ENCODE peak calls at places on chromosome 19, in seven cellular contexts. I is IMR-90; V is osteoblast; L is neural progenitor cell; Z is ascending aorta; G is CD8-positive, alpha-beta T cell; T is psoas muscle. U is an unnamed sample.
A peak's percentile ranks its signal among the peaks of the same experiment; 100 is the strongest.

GRCh38 chr19:10517361-10517759 is at the start of gene S1PR5:
- DNase-seq in V (peak; percentile 89), G (no peak), T (no peak), I (no peak), Z (no peak), L (peak; percentile 54), U (no peak)

GRCh38 chr19:39834287-39834841 is 402 bp upstream of the DYRK1B start:
- DNase-seq in I (no peak), G (no peak), V (peak; percentile 48), L (no peak), Z (no peak), T (no peak), U (no peak)

GRCh38 chr19:32483574-32483973 is 78.0 kb downstream of the DPY19L3 start:
- DNase-seq in G (no peak), Z (no peak), T (no peak), L (no peak), V (no peak), I (no peak), U (no peak)

GRCh38 chr19:6802336-6803035 is 30.0 kb downstream of the VAV1 start:
- DNase-seq in T (peak; percentile 50), I (no peak), G (peak; percentile 80), L (peak; percentile 7), Z (peak; percentile 28), V (no peak), U (no peak)

GRCh38 chr19:13051581-13052165 is 51.0 kb downstream of the LYL1 start:
- DNase-seq in G (no peak), I (peak; percentile 24), Z (no peak), L (peak; percentile 99), V (peak; percentile 73), T (peak; percentile 88), U (no peak)

GRCh38 chr19:5345895-5346386 is 5.3 kb upstream of the PTPRS start:
- DNase-seq in I (peak; percentile 60), V (peak; percentile 79), Z (no peak), T (no peak), G (no peak), L (no peak), U (no peak)

GRCh38 chr19:39325778-39326680 is 5.4 kb upstream of the LRFN1 start:
- DNase-seq in T (no peak), Z (no peak), V (peak; percentile 41), G (no peak), L (no peak), I (peak; percentile 7), U (no peak)

GRCh38 chr19:8101311-8101710 is 48.1 kb downstream of the FBN3 start:
- DNase-seq in Z (no peak), V (no peak), T (no peak), G (no peak), I (no peak), L (no peak), U (no peak)

GRCh38 chr19:1066748-1067340 is at the start of gene ARHGAP45:
- DNase-seq in G (peak; percentile 94), I (no peak), V (no peak), Z (no peak), L (peak; percentile 52), T (peak; percentile 69), U (no peak)

GRCh38 chr19:30888937-30889336 is 460.3 kb downstream of the TSHZ3 start:
- DNase-seq in I (no peak), T (no peak), V (no peak), Z (no peak), G (no peak), L (no peak), U (no peak)
- TF ChIP-seq CTCF in I (no peak), T (no peak), V (no peak), Z (no peak), G (no peak), L (no peak), U (no peak)

GRCh38 chr19:47093841-47094240 is 19.7 kb downstream of the ZC3H4 start:
- DNase-seq in G (no peak), T (peak; percentile 67), V (no peak), I (no peak), Z (no peak), L (no peak), U (no peak)

GRCh38 chr19:47084879-47085439 is 28.6 kb downstream of the ZC3H4 start:
- DNase-seq in I (no peak), G (no peak), Z (no peak), L (no peak), V (no peak), T (peak; percentile 29), U (no peak)

GRCh38 chr19:47086280-47086679 is 27.3 kb downstream of the ZC3H4 start:
- DNase-seq in V (no peak), T (peak; percentile 27), G (no peak), Z (no peak), I (no peak), L (no peak), U (no peak)

GRCh38 chr19:47093254-47093653 is 20.3 kb downstream of the ZC3H4 start:
- DNase-seq in G (no peak), Z (no peak), T (peak; percentile 57), L (no peak), V (no peak), I (no peak), U (no peak)

GRCh38 chr19:47089767-47090350 is 23.7 kb downstream of the ZC3H4 start:
- DNase-seq in I (no peak), Z (no peak), L (no peak), V (peak; percentile 46), T (peak; percentile 31), G (no peak), U (no peak)
- H3K4me1 ChIP-seq in I (no peaks in the 10 kb centered on the region), Z (peaks cover under 1% of the 10 kb centered on the region), L (no peaks in the 10 kb centered on the region), V (peaks cover 1% of the 10 kb centered on the region), T (peaks cover 13% of the 10 kb centered on the region), G (peaks cover 13% of the 10 kb centered on the region), U (peaks cover 21% of the 10 kb centered on the region)

GRCh38 chr19:47095707-47096704 is 17.6 kb downstream of the ZC3H4 start:
- DNase-seq in G (no peak), V (no peak), I (no peak), Z (no peak), L (no peak), T (peak; percentile 82), U (no peak)

GRCh38 chr19:47098608-47099007 is 15.0 kb downstream of the ZC3H4 start:
- DNase-seq in G (no peak), L (no peak), I (no peak), V (no peak), T (peak; percentile 4), Z (no peak), U (no peak)

GRCh38 chr19:47099576-47100050 is 14.0 kb downstream of the ZC3H4 start:
- DNase-seq in I (no peak), T (peak; percentile 8), L (peak; percentile 65), Z (no peak), G (no peak), V (no peak), U (no peak)

GRCh38 chr19:47096721-47097120 is 16.9 kb downstream of the ZC3H4 start:
- DNase-seq in V (no peak), I (no peak), T (peak; percentile 77), G (no peak), Z (no peak), L (no peak), U (no peak)

GRCh38 chr19:47097396-47098217 is 16.0 kb downstream of the ZC3H4 start:
- DNase-seq in Z (no peak), T (peak; percentile 84), G (no peak), I (no peak), V (peak; percentile 88), L (no peak), U (no peak)
- H3K27ac ChIP-seq in Z (peak overlapping the region; percentile 68), T (peak overlapping the region; percentile 69), G (no peak overlapping the region), I (no peak overlapping the region), V (peak overlapping the region; percentile 67), L (no peak overlapping the region), U (peak overlapping the region; percentile 64)

GRCh38 chr19:45790942-45791341 is 1.7 kb downstream of the DMWD start:
- DNase-seq in T (no peak), Z (no peak), G (peak; percentile 58), I (no peak), V (peak; percentile 46), L (no peak), U (no peak)

GRCh38 chr19:45791744-45792481 is 732 bp downstream of the DMWD start:
- DNase-seq in L (no peak), V (peak; percentile 90), G (no peak), Z (no peak), I (no peak), T (no peak), U (no peak)

GRCh38 chr19:45793178-45793564 is 526 bp upstream of the DMWD start:
- DNase-seq in G (no peak), T (no peak), V (peak; percentile 35), L (no peak), Z (no peak), I (no peak), U (no peak)

GRCh38 chr19:45792482-45793177 is at the start of gene DMWD:
- DNase-seq in Z (peak; percentile 95), V (peak; percentile 100), I (peak; percentile 98), L (peak; percentile 100), T (peak; percentile 100), G (peak; percentile 99), U (no peak)

GRCh38 chr19:45794627-45795026 is 2.0 kb upstream of the DMWD start:
- DNase-seq in V (no peak), I (no peak), L (no peak), G (no peak), Z (no peak), T (no peak), U (no peak)
- TF ChIP-seq CTCF in V (no peak), I (no peak), L (no peak), G (no peak), Z (no peak), T (no peak), U (no peak)

DNA sequence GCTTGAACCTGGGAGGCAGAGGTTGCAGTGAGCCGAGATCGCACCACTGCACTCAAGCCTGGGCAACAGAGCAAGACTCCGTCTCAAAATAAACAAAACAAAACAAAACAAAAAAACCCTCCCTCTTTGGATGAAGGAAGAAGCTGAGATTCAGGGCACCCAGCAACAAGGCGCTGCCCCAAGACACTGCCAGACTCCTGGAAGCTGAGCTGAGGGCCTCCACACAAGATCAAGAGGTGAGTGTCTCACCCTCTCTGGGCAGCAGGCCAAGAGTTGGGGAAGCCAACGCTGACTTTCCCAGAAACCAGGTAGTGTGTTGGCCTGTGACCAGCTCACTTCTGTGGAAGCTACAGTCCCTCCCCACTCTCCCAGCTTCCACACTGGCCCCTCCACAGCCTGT is 3.7 kb upstream of the TYROBP start:
- DNase-seq in G (no peak), I (peak; percentile 38), L (no peak), V (no peak), T (no peak), Z (no peak), U (no peak)
- H3K4me1 ChIP-seq in G (peaks cover 16% of the 10 kb centered on the region), I (peaks cover 10% of the 10 kb centered on the region), L (peaks cover 6% of the 10 kb centered on the region), V (peaks cover 5% of the 10 kb centered on the region), T (no peaks in the 10 kb centered on the region), Z (no peaks in the 10 kb centered on the region), U (no peaks in the 10 kb centered on the region)

DNA sequence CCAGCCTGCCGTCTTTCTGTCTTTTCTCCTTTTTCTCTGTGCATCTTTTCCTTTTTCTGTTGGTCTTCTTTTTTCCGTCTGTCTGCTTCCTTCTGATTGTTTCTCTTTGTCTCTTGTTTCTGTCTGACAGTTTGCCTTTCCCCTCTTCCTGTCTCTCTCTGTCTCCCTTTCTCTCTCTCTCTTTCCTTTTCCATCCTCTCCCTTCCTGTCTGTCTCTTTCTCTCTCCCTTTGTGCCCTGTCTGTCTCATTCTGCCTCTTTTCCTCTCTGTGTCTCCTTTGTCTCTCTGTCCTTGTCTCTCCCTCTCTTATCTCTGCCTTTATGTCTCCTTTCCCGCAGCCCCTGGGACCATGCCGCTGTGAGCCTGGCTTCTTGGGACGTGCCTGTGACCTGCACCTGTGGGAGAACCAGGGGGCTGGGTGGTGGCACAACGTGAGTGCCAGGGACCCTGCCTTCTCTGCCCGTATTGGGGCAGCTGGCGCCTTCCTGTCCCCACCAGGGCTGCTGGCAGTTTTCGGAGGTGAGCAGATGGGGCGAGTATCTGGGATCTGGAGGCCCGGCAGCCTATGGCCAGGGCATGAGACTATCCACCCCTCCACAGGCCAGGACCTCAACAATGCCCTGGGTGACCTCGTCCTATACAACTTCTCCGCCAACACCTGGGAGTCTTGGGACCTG is 9.4 kb downstream of the MEGF8 start:
- DNase-seq in T (no peak), G (no peak), L (no peak), Z (no peak), V (peak; percentile 66), I (no peak), U (no peak)
- H3K27ac ChIP-seq in T (no peak overlapping the region), G (no peak overlapping the region), L (no peak overlapping the region), Z (no peak overlapping the region), V (no peak overlapping the region), I (no peak overlapping the region), U (no peak overlapping the region)